ENCODE peak calls at places on chromosomes 4 and X, in six cellular contexts. Y, P, T, B, Z and M are unnamed samples.

GRCh38 chrX:137427813-137428212 is 138.1 kb upstream of the ZIC3 start:
- DNase-seq in T (no peak), Z (no peak), B (no peak), Y (no peak), P (no peak), M (no peak)

GRCh38 chrX:40105791-40106676 is 8.3 kb upstream of the BCOR start:
- DNase-seq in B (peak), P (peak), T (peak), Y (peak), Z (peak), M (peak)

GRCh38 chrX:95885074-95885473 is 799.6 kb upstream of the DIAPH2 start:
- DNase-seq in Y (no peak), Z (no peak), P (no peak), T (no peak), B (peak), M (no peak)

GRCh38 chr4:185312699-185313098 is 83.0 kb downstream of the LRP2BP start:
- DNase-seq in P (no peak), Z (no peak), B (no peak), T (no peak), Y (no peak), M (no peak)

GRCh38 chr4:53865031-53865430 is 199.4 kb downstream of the CHIC2 start:
- DNase-seq in Z (no peak), P (no peak), T (no peak), Y (no peak), B (no peak), M (no peak)

GRCh38 chr4:77332696-77333270 is 175.8 kb downstream of the CCNG2 start:
- DNase-seq in T (no peak), Z (no peak), P (no peak), Y (no peak), B (no peak), M (no peak)

GRCh38 chrX:27336466-27337091 is 126.6 kb downstream of the PPP4R3C start:
- DNase-seq in T (no peak), Z (peak), Y (no peak), B (no peak), P (no peak), M (no peak)

GRCh38 chr4:31692407-31692940 is 972.3 kb downstream of the PCDH7 start:
- DNase-seq in Y (no peak), T (no peak), Z (no peak), P (no peak), B (no peak), M (no peak)

GRCh38 chr4:101171747-101172146 is 175.6 kb downstream of the PPP3CA start:
- DNase-seq in P (no peak), B (no peak), T (no peak), Y (no peak), Z (no peak), M (no peak)

GRCh38 chrX:136867096-136867491 is 13.4 kb downstream of the RBMX start:
- DNase-seq in Z (no peak), B (no peak), Y (no peak), P (no peak), T (no peak), M (no peak)

GRCh38 chrX:24494544-24495113 is 29.5 kb downstream of the PDK3 start:
- DNase-seq in T (no peak), Z (no peak), B (peak), P (no peak), Y (no peak), M (no peak)

GRCh38 chr4:122842984-122843531 is 16.4 kb downstream of the FGF2 start:
- DNase-seq in B (peak), Z (no peak), T (no peak), P (no peak), Y (no peak), M (no peak)

GRCh38 chrX:56782791-56783449 is 53.9 kb downstream of the NBDY start:
- DNase-seq in T (no peak), P (no peak), Y (no peak), Z (peak), B (no peak), M (no peak)

GRCh38 chr4:144696376-144696775 is 50.4 kb downstream of the HHIP start:
- DNase-seq in T (no peak), Z (no peak), P (no peak), B (no peak), Y (no peak), M (no peak)

GRCh38 chr4:80566203-80566872 is 230.8 kb downstream of the CFAP299 start:
- DNase-seq in B (no peak), P (no peak), T (no peak), Y (no peak), Z (no peak), M (no peak)

GRCh38 chr4:123505077-123505456 is 108.5 kb downstream of the SPRY1 start:
- DNase-seq in Z (no peak), Y (no peak), T (no peak), P (no peak), B (no peak), M (no peak)

GRCh38 chr4:23680616-23681518 is 209.0 kb downstream of the PPARGC1A start:
- DNase-seq in T (no peak), P (no peak), B (no peak), Z (no peak), Y (no peak), M (no peak)

GRCh38 chrX:153502131-153502530 is 7.4 kb downstream of the BGN start:
- DNase-seq in Y (no peak), Z (no peak), T (no peak), B (no peak), P (no peak), M (no peak)

GRCh38 chr4:108166038-108166437 is 2.7 kb downstream of the LEF1 start:
- DNase-seq in B (no peak), T (no peak), Z (no peak), P (no peak), Y (no peak), M (no peak)

GRCh38 chr4:46354863-46355262 is 35.1 kb downstream of the GABRA2 start:
- DNase-seq in T (no peak), Z (no peak), Y (no peak), B (no peak), P (no peak), M (no peak)

GRCh38 chr4:83905952-83906351 is 370.0 kb downstream of the GPAT3 start:
- DNase-seq in P (no peak), Y (no peak), B (no peak), Z (no peak), T (no peak), M (no peak)

GRCh38 chr4:76272091-76272490 is 20.6 kb downstream of the FAM47E start:
- DNase-seq in Z (no peak), Y (no peak), B (no peak), T (no peak), P (no peak), M (no peak)

GRCh38 chrX:154466036-154466435 is 8.0 kb downstream of the PLXNA3 start:
- DNase-seq in Y (no peak), B (no peak), T (no peak), Z (no peak), P (no peak), M (no peak)

GRCh38 chr4:38034986-38035882 is 75.0 kb downstream of the PTTG2 start:
- DNase-seq in P (no peak), B (peak), Y (no peak), Z (no peak), T (peak), M (peak)

GRCh38 chr4:15327311-15328298 is 100.2 kb upstream of the C1QTNF7 start:
- DNase-seq in T (no peak), P (no peak), Z (no peak), B (peak), Y (no peak), M (peak)

GRCh38 chrX:10634681-10635161 is 14.3 kb upstream of the MID1 start:
- DNase-seq in P (no peak), T (no peak), B (peak), Y (no peak), Z (no peak), M (no peak)

GRCh38 chrX:36422368-36422767 is 502.8 kb downstream of the CFAP47 start:
- DNase-seq in B (no peak), P (no peak), Z (no peak), T (no peak), Y (no peak), M (no peak)

GRCh38 chr4:41933997-41934812 is 1.0 kb upstream of the TMEM33 start:
- DNase-seq in Z (no peak), B (no peak), Y (no peak), T (no peak), P (no peak), M (no peak)

GRCh38 chr4:164614999-164615398 is 138.9 kb upstream of the SMIM31 start:
- DNase-seq in Z (no peak), P (no peak), T (no peak), B (no peak), Y (no peak), M (no peak)

GRCh38 chr4:168124008-168124641 is 31.8 kb downstream of the ANXA10 start:
- DNase-seq in B (no peak), Z (no peak), P (no peak), T (no peak), Y (no peak), M (no peak)

GRCh38 chrX:12237771-12238170 is 99.5 kb downstream of the FRMPD4 start:
- DNase-seq in Y (no peak), B (no peak), T (no peak), Z (no peak), P (no peak), M (no peak)

GRCh38 chr4:110621839-110622751 is 782 bp downstream of the PITX2 start:
- DNase-seq in T (no peak), P (no peak), Y (no peak), B (no peak), Z (no peak), M (no peak)

GRCh38 chrX:37692918-37693317 is 7.3 kb downstream of the XK start:
- DNase-seq in P (no peak), B (no peak), T (no peak), Z (no peak), Y (no peak), M (no peak)

GRCh38 chrX:3962511-3963350 is 249.3 kb upstream of the PRKX start:
- DNase-seq in Z (peak), Y (no peak), B (no peak), T (no peak), P (no peak), M (no peak)

GRCh38 chr4:139761461-139761860 is 95.8 kb downstream of the MGST2 start:
- DNase-seq in B (no peak), Z (no peak), Y (no peak), T (no peak), P (no peak), M (no peak)

GRCh38 chrX:56802921-56803848 is 74.1 kb downstream of the NBDY start:
- DNase-seq in Z (peak), P (peak), B (no peak), T (no peak), Y (peak), M (peak)

GRCh38 chr4:44817905-44818304 is 91.5 kb upstream of the GNPDA2 start:
- DNase-seq in T (no peak), B (no peak), Y (no peak), Z (no peak), P (no peak), M (no peak)

GRCh38 chr4:101009471-101009870 is 337.9 kb downstream of the PPP3CA start:
- DNase-seq in T (no peak), B (no peak), P (no peak), Y (no peak), Z (no peak), M (no peak)

GRCh38 chrX:53997751-53998150 is 46.5 kb downstream of the PHF8 start:
- DNase-seq in Z (no peak), P (no peak), Y (no peak), B (no peak), T (no peak), M (no peak)